ENCODE peak calls at places on chromosomes 2 and 18, in ten cellular contexts. One of them, this sample, is unnamed.

GRCh38 chr18:35605686-35606417 is 24.3 kb downstream of the GALNT1 start:
- DNase-seq in SHP77: no peak
- DNase-seq in amygdala: no peak
- DNase-seq in activated T-helper 1 cell treated with anti-CD3 and anti-CD28 coated beads, Interleukin-2, amount 50 U/mL, for 16 hours: no peak
- DNase-seq in HFFc6: no peak
- DNase-seq in brain microvascular endothelial cell: peak
- DNase-seq in SK-N-SH: no peak
- DNase-seq in ACHN: no peak
- DNase-seq in HT1080: peak
- DNase-seq in activated CD8-positive, alpha-beta T cell treated with anti-CD3 and anti-CD28 coated beads, Interleukin-2, amount 10 ng/mL, durations not matched to agents 7 days and 5 days: no peak
- DNase-seq in this sample: no peak

GRCh38 chr2:152537252-152537651 is 180.0 kb downstream of the PRPF40A start:
- DNase-seq in SK-N-SH: peak
- DNase-seq in HT1080: no peak
- DNase-seq in activated T-helper 1 cell treated with anti-CD3 and anti-CD28 coated beads, Interleukin-2, amount 50 U/mL, for 16 hours: no peak
- DNase-seq in amygdala: no peak
- DNase-seq in ACHN: no peak
- DNase-seq in brain microvascular endothelial cell: no peak
- DNase-seq in activated CD8-positive, alpha-beta T cell treated with anti-CD3 and anti-CD28 coated beads, Interleukin-2, amount 10 ng/mL, durations not matched to agents 7 days and 5 days: no peak
- DNase-seq in HFFc6: no peak
- DNase-seq in SHP77: no peak
- DNase-seq in this sample: no peak

GRCh38 chr2:110170102-110170501 is 34.7 kb downstream of the NPHP1 start:
- DNase-seq in SHP77: no peak
- DNase-seq in amygdala: no peak
- DNase-seq in HFFc6: no peak
- DNase-seq in HT1080: no peak
- DNase-seq in brain microvascular endothelial cell: no peak
- DNase-seq in activated T-helper 1 cell treated with anti-CD3 and anti-CD28 coated beads, Interleukin-2, amount 50 U/mL, for 16 hours: no peak
- DNase-seq in activated CD8-positive, alpha-beta T cell treated with anti-CD3 and anti-CD28 coated beads, Interleukin-2, amount 10 ng/mL, durations not matched to agents 7 days and 5 days: no peak
- DNase-seq in ACHN: no peak
- DNase-seq in SK-N-SH: no peak
- DNase-seq in this sample: no peak

GRCh38 chr2:163717993-163718680 is 17.7 kb downstream of the FIGN start:
- DNase-seq in activated CD8-positive, alpha-beta T cell treated with anti-CD3 and anti-CD28 coated beads, Interleukin-2, amount 10 ng/mL, durations not matched to agents 7 days and 5 days: no peak
- DNase-seq in brain microvascular endothelial cell: no peak
- DNase-seq in ACHN: no peak
- DNase-seq in HFFc6: no peak
- DNase-seq in SK-N-SH: peak
- DNase-seq in SHP77: peak
- DNase-seq in HT1080: no peak
- DNase-seq in activated T-helper 1 cell treated with anti-CD3 and anti-CD28 coated beads, Interleukin-2, amount 50 U/mL, for 16 hours: no peak
- DNase-seq in amygdala: no peak
- DNase-seq in this sample: no peak

GRCh38 chr2:139600166-139600565 is 820.0 kb upstream of the NXPH2 start:
- DNase-seq in activated CD8-positive, alpha-beta T cell treated with anti-CD3 and anti-CD28 coated beads, Interleukin-2, amount 10 ng/mL, durations not matched to agents 7 days and 5 days: no peak
- DNase-seq in SK-N-SH: no peak
- DNase-seq in ACHN: no peak
- DNase-seq in HFFc6: no peak
- DNase-seq in activated T-helper 1 cell treated with anti-CD3 and anti-CD28 coated beads, Interleukin-2, amount 50 U/mL, for 16 hours: no peak
- DNase-seq in HT1080: no peak
- DNase-seq in amygdala: no peak
- DNase-seq in brain microvascular endothelial cell: no peak
- DNase-seq in SHP77: no peak
- DNase-seq in this sample: no peak

GRCh38 chr2:126781806-126782205 is 116.9 kb upstream of the TEX51 start:
- DNase-seq in activated T-helper 1 cell treated with anti-CD3 and anti-CD28 coated beads, Interleukin-2, amount 50 U/mL, for 16 hours: no peak
- DNase-seq in activated CD8-positive, alpha-beta T cell treated with anti-CD3 and anti-CD28 coated beads, Interleukin-2, amount 10 ng/mL, durations not matched to agents 7 days and 5 days: no peak
- DNase-seq in SK-N-SH: no peak
- DNase-seq in HT1080: no peak
- DNase-seq in amygdala: no peak
- DNase-seq in HFFc6: no peak
- DNase-seq in brain microvascular endothelial cell: no peak
- DNase-seq in ACHN: no peak
- DNase-seq in SHP77: no peak
- DNase-seq in this sample: no peak

GRCh38 chr2:222627764-222628163 is 28.1 kb downstream of the FARSB start:
- DNase-seq in SK-N-SH: no peak
- DNase-seq in ACHN: no peak
- DNase-seq in brain microvascular endothelial cell: peak
- DNase-seq in amygdala: no peak
- DNase-seq in SHP77: no peak
- DNase-seq in activated CD8-positive, alpha-beta T cell treated with anti-CD3 and anti-CD28 coated beads, Interleukin-2, amount 10 ng/mL, durations not matched to agents 7 days and 5 days: no peak
- DNase-seq in HT1080: no peak
- DNase-seq in HFFc6: no peak
- DNase-seq in activated T-helper 1 cell treated with anti-CD3 and anti-CD28 coated beads, Interleukin-2, amount 50 U/mL, for 16 hours: no peak
- DNase-seq in this sample: no peak

GRCh38 chr2:241558532-241559488 is at the start of gene BOK:
- DNase-seq in HFFc6: peak
- DNase-seq in SHP77: no peak
- DNase-seq in activated T-helper 1 cell treated with anti-CD3 and anti-CD28 coated beads, Interleukin-2, amount 50 U/mL, for 16 hours: no peak
- DNase-seq in HT1080: peak
- DNase-seq in SK-N-SH: peak
- DNase-seq in amygdala: peak
- DNase-seq in activated CD8-positive, alpha-beta T cell treated with anti-CD3 and anti-CD28 coated beads, Interleukin-2, amount 10 ng/mL, durations not matched to agents 7 days and 5 days: no peak
- DNase-seq in ACHN: peak
- DNase-seq in brain microvascular endothelial cell: peak
- DNase-seq in this sample: peak

GRCh38 chr2:179861777-179862117 is 335 bp upstream of the ZNF385B start:
- DNase-seq in brain microvascular endothelial cell: no peak
- DNase-seq in activated T-helper 1 cell treated with anti-CD3 and anti-CD28 coated beads, Interleukin-2, amount 50 U/mL, for 16 hours: no peak
- DNase-seq in SHP77: no peak
- DNase-seq in ACHN: peak
- DNase-seq in SK-N-SH: no peak
- DNase-seq in HFFc6: no peak
- DNase-seq in amygdala: no peak
- DNase-seq in HT1080: no peak
- DNase-seq in activated CD8-positive, alpha-beta T cell treated with anti-CD3 and anti-CD28 coated beads, Interleukin-2, amount 10 ng/mL, durations not matched to agents 7 days and 5 days: no peak
- DNase-seq in this sample: no peak

GRCh38 chr2:114729025-114729424 is 286.6 kb downstream of the DPP10 start:
- DNase-seq in ACHN: no peak
- DNase-seq in HFFc6: no peak
- DNase-seq in activated T-helper 1 cell treated with anti-CD3 and anti-CD28 coated beads, Interleukin-2, amount 50 U/mL, for 16 hours: no peak
- DNase-seq in activated CD8-positive, alpha-beta T cell treated with anti-CD3 and anti-CD28 coated beads, Interleukin-2, amount 10 ng/mL, durations not matched to agents 7 days and 5 days: no peak
- DNase-seq in SK-N-SH: no peak
- DNase-seq in brain microvascular endothelial cell: no peak
- DNase-seq in amygdala: no peak
- DNase-seq in HT1080: no peak
- DNase-seq in SHP77: peak
- DNase-seq in this sample: no peak

GRCh38 chr2:188307850-188308283 is 16.2 kb downstream of the GULP1 start:
- DNase-seq in activated CD8-positive, alpha-beta T cell treated with anti-CD3 and anti-CD28 coated beads, Interleukin-2, amount 10 ng/mL, durations not matched to agents 7 days and 5 days: no peak
- DNase-seq in amygdala: no peak
- DNase-seq in activated T-helper 1 cell treated with anti-CD3 and anti-CD28 coated beads, Interleukin-2, amount 50 U/mL, for 16 hours: no peak
- DNase-seq in brain microvascular endothelial cell: no peak
- DNase-seq in SK-N-SH: peak
- DNase-seq in HFFc6: no peak
- DNase-seq in SHP77: no peak
- DNase-seq in HT1080: no peak
- DNase-seq in ACHN: no peak
- DNase-seq in this sample: no peak

This sample was measured in NCI-H226.